ENCODE peak calls at places on chromosomes 16 and 17, in six cellular contexts. F is HepG2, U is GM12878, Y is GM12891, D is H1, X is K562. L is an unnamed sample.

GRCh38 chr17:63446981-63447687 is 1.0 kb upstream of the CYB561 start:
- DNase-seq in F (no peak), U (no peak), Y (peak; percentile 65), D (no peak), X (peak; percentile 77), L (no peak)

GRCh38 chr17:50060951-50061712 is 5.2 kb downstream of the ITGA3 start:
- DNase-seq in F (no peak), U (no peak), Y (no peak), D (no peak), X (no peak), L (no peak)

GRCh38 chr16:70252355-70252988 is 732 bp upstream of the EXOSC6 start:
- DNase-seq in F (no peak), U (no peak), Y (no peak), D (no peak), X (peak; percentile 64), L (no peak)

GRCh38 chr16:71340406-71340805 is 18.1 kb upstream of the CALB2 start:
- DNase-seq in F (no peak), U (no peak), Y (no peak), D (no peak), X (no peak), L (no peak)

GRCh38 chr17:72361892-72362291 is 241.1 kb downstream of the SOX9 start:
- DNase-seq in F (no peak), U (no peak), Y (no peak), D (no peak), X (no peak), L (no peak)

GRCh38 chr16:3518983-3519343 is 18.2 kb downstream of the CLUAP1 start:
- DNase-seq in F (no peak), U (no peak), Y (no peak), D (no peak), X (no peak), L (no peak)

GRCh38 chr17:76137351-76138233 is 3.5 kb downstream of the FOXJ1 start:
- DNase-seq in F (no peak), U (no peak), Y (no peak), D (no peak), X (no peak), L (no peak)

GRCh38 chr17:82754297-82755208 is 2.7 kb downstream of the TBCD start:
- DNase-seq in F (no peak), U (no peak), Y (no peak), D (peak; percentile 61), X (peak; percentile 83), L (no peak)

GRCh38 chr16:50498756-50499155 is 49.4 kb upstream of the NKD1 start:
- DNase-seq in F (no peak), U (no peak), Y (no peak), D (no peak), X (no peak), L (no peak)

GRCh38 chr17:12296120-12296727 is 275.5 kb downstream of the MAP2K4 start:
- DNase-seq in F (no peak), U (no peak), Y (no peak), D (no peak), X (no peak), L (no peak)

DNA sequence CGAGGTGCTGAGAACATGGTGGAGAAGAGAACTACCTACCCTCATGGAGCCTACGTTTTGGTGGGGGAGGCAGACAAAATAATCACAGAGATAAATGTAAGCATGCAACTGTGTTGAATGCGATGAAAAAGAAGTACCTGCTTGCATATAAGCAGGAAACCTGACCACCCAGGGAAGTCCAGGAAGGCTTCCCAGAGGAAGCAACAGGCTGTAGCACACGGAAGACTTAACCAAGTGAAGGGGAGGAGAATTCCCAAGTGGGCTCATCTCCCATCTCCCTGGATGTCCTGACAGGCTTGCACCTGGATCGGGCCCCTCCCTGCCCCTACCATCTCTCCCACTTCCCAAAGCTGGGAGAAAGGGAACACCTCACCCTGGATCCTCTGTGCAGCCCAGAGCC is 2.0 kb downstream of the SCRN2 start:
- DNase-seq in F (no peak), U (no peak), Y (no peak), D (no peak), X (no peak), L (no peak)
- TF ChIP-seq TAF1 in F (no peak), U (no peak), Y (no peak), D (no peak), X (no peak), L (no peak)

GRCh38 chr17:59829217-59830006 is 63.3 kb downstream of the TUBD1 start:
- DNase-seq in F (peak; percentile 97), U (peak; percentile 100), Y (no peak), D (no peak), X (peak; percentile 91), L (no peak)
- TF ChIP-seq POLR2A in F (peak; percentile 20), U (peak; percentile 42), Y (no peak), D (no peak), X (peak; percentile 39), L (peak; percentile 48)

GRCh38 chr16:87856796-87857228 is 12.5 kb downstream of the SLC7A5 start:
- DNase-seq in F (peak; percentile 73), U (no peak), Y (no peak), D (no peak), X (no peak), L (no peak)

GRCh38 chr16:87854907-87855683 is 14.2 kb downstream of the SLC7A5 start:
- DNase-seq in F (no peak), U (no peak), Y (no peak), D (no peak), X (no peak), L (no peak)

GRCh38 chr16:87853411-87854052 is 15.8 kb downstream of the SLC7A5 start:
- DNase-seq in F (peak; percentile 89), U (peak; percentile 57), Y (peak; percentile 84), D (peak; percentile 65), X (peak; percentile 93), L (peak; percentile 92)

GRCh38 chr16:87854053-87854906 is 15.0 kb downstream of the SLC7A5 start:
- DNase-seq in F (peak; percentile 86), U (no peak), Y (no peak), D (no peak), X (peak; percentile 95), L (no peak)

DNA sequence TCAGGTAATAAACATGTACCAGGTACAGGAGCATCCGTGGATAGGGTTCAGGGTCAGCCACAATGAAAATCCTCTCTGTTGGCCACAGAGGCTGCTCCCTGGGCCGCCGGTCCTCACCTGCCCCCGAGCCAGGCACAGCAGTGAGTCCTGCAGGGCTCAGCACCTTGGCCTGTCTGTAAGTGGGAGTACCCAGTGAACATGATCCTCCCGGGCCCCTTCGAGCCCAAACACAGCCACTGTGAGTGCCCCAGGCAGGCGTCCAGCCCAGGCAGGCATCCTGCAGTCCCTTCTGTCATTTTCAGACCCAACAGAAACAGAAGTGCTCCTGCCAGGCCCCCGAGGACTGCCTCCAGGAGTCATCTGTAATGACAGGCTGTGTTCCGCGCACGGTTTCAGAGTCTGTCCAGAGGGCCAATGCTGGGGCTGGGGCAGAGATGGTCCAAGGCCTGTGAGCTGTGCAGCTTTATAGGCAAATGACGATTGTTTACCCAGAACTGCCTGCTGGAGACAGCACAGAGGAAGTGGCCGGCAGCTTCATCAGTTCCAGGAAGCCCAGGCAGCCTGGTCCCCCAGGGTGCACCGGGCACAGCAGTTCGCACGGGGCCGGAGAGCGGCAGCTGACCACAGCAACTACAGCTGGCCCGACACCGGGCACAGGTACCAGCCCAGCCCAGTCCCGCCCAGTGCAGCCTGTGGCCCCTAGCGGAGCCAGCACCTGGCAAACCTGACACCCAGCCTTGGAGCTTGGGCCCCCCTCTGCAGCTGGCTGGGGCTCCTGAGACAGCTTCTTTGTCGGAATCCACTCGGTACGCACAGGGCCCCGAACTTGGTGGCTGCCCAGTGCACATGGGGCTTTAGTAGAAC is 13.2 kb downstream of the SLC7A5 start:
- DNase-seq in F (peak; percentile 83), U (no peak), Y (no peak), D (no peak), X (peak; percentile 45), L (peak; percentile 61)
- TF ChIP-seq POLR2AphosphoS5 in F (peak; percentile 46), U (no peak), Y (no peak), D (peak; percentile 45), X (no peak), L (no peak)

GRCh38 chr17:79843917-79844815 is 4.9 kb upstream of the CBX4 start:
- DNase-seq in F (no peak), U (no peak), Y (no peak), D (no peak), X (no peak), L (no peak)

GRCh38 chr17:79842136-79842655 is 3.0 kb upstream of the CBX4 start:
- DNase-seq in F (no peak), U (no peak), Y (no peak), D (no peak), X (no peak), L (no peak)

GRCh38 chr17:79841369-79842135 is 2.3 kb upstream of the CBX4 start:
- DNase-seq in F (no peak), U (no peak), Y (no peak), D (no peak), X (no peak), L (no peak)

GRCh38 chr17:79843475-79843916 is 4.3 kb upstream of the CBX4 start:
- DNase-seq in F (no peak), U (no peak), Y (no peak), D (no peak), X (no peak), L (no peak)

DNA sequence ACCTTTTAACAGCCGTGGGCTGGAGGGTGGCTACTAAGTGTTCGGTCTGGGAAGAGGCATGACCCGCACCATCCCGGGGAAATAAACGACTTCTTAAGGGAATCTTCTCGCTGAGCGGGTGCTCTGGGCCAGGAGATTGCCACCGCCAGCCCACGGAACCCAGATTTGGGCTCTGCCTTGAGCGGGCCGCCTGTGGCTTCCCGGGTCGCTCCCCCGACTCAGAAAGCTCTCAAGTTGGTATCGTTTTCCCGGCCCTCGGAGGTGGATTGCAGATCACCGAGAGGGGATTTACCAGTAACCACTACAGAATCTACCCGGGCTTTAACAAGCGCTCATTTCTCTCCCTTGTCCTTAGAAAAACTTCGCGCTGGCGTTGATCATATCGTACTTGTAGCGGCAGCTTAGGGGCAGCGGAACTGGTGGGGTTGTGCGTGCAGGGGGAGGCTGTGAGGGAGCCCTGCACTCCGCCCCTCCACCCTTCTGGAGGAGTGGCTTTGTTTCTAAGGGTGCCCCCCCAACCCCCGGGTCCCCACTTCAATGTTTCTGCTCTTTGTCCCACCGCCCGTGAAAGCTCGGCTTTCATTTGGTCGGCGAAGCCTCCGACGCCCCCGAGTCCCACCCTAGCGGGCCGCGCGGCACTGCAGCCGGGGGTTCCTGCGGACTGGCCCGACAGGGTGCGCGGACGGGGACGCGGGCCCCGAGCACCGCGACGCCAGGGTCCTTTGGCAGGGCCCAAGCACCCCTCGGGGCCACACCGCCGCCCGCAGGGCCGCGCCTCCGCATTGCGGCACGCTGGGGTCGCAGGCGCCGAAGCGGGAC is 3.6 kb upstream of the CBX4 start:
- DNase-seq in F (no peak), U (no peak), Y (no peak), D (no peak), X (no peak), L (no peak)
- TF ChIP-seq TAF1 in F (no peak), U (no peak), Y (no peak), D (no peak), X (no peak), L (no peak)

GRCh38 chr17:55440391-55440790 is 18.8 kb upstream of the MMD start:
- DNase-seq in F (no peak), U (no peak), Y (no peak), D (no peak), X (no peak), L (no peak)
- TF ChIP-seq POLR2A in F (no peak), U (no peak), Y (no peak), D (no peak), X (no peak), L (no peak)

GRCh38 chr17:55495239-55495638 is 16.0 kb downstream of the SMIM36 start:
- DNase-seq in F (no peak), U (no peak), Y (no peak), D (no peak), X (no peak), L (no peak)
- TF ChIP-seq POLR2AphosphoS5 in F (no peak), U (no peak), Y (no peak), D (no peak), X (no peak), L (no peak)